ENCODE peak calls at places on chromosomes 7 and 10, in four cellular contexts. J, B, X and W are unnamed samples.

GRCh38 chr7:150738092-150739044 is 1.1 kb downstream of the GIMAP5 start:
- DNase-seq in B (peak; percentile 20), J (no peak), X (no peak), W (no peak)

GRCh38 chr10:8365935-8366911 is 311.7 kb downstream of the GATA3 start:
- DNase-seq in X (no peak), B (peak; percentile 98), J (no peak), W (no peak)

GRCh38 chr10:99555371-99556224 is 22.9 kb downstream of the NKX2-3 start:
- DNase-seq in J (no peak), B (no peak), X (no peak), W (no peak)

GRCh38 chr10:75400163-75400768 is 1.3 kb downstream of the ZNF503 start:
- DNase-seq in B (peak; percentile 38), X (peak; percentile 20), J (no peak), W (peak; percentile 53)

GRCh38 chr10:1404953-1405260 is 332.4 kb downstream of the ADARB2 start:
- DNase-seq in X (no peak), J (no peak), B (no peak), W (no peak)

GRCh38 chr7:40305229-40305628 is 170.4 kb downstream of the SUGCT start:
- DNase-seq in B (no peak), X (no peak), J (no peak), W (no peak)

GRCh38 chr7:105196473-105196872 is 182.5 kb downstream of the KMT2E start:
- DNase-seq in B (peak; percentile 57), X (no peak), J (peak; percentile 54), W (no peak)

GRCh38 chr10:62386401-62387320 is 12.5 kb downstream of the ZNF365 start:
- DNase-seq in X (no peak), B (peak; percentile 89), J (no peak), W (no peak)

GRCh38 chr10:31134303-31134928 is 102.8 kb upstream of the ZNF438 start:
- DNase-seq in B (peak; percentile 83), X (peak; percentile 71), J (peak; percentile 56), W (peak; percentile 35)

GRCh38 chr7:142813262-142813661 is 41.6 kb upstream of the EPHB6 start:
- DNase-seq in X (no peak), J (no peak), B (peak; percentile 88), W (no peak)

GRCh38 chr7:138247568-138248328 is 171.5 kb downstream of the AKR1D1 start:
- DNase-seq in X (no peak), B (peak; percentile 78), J (no peak), W (no peak)

GRCh38 chr7:11592699-11593098 is 239.3 kb downstream of the THSD7A start:
- DNase-seq in J (no peak), B (no peak), X (no peak), W (no peak)

GRCh38 chr10:87557409-87557808 is 52.7 kb downstream of the MINPP1 start:
- DNase-seq in X (no peak), J (no peak), B (no peak), W (no peak)

GRCh38 chr10:50563906-50564305 is 59.9 kb downstream of the SGMS1 start:
- DNase-seq in X (no peak), B (no peak), J (no peak), W (no peak)

GRCh38 chr10:29858352-29859267 is 200.8 kb downstream of the JCAD start:
- DNase-seq in X (no peak), J (peak; percentile 86), B (peak; percentile 77), W (no peak)

GRCh38 chr10:88783734-88784133 is 18.8 kb upstream of the LIPM start:
- DNase-seq in J (no peak), B (peak; percentile 15), X (no peak), W (no peak)

GRCh38 chr10:72702868-72703581 is 11.1 kb downstream of the MCU start:
- DNase-seq in B (peak; percentile 71), X (no peak), J (no peak), W (no peak)

GRCh38 chr10:88979153-88979562 is 11.4 kb upstream of the FAS start:
- DNase-seq in B (peak; percentile 85), J (peak; percentile 61), X (no peak), W (no peak)

GRCh38 chr7:73746378-73746777 is 7.8 kb upstream of the ABHD11 start:
- DNase-seq in X (peak; percentile 29), B (no peak), J (no peak), W (no peak)